ENCODE peak calls at places on chromosomes 16 and 17, in nine cellular contexts. One of them, this sample, is unnamed.

GRCh38 chr16:11349599-11350276 is 4.5 kb downstream of the RMI2 start:
- DNase-seq in A549: no peak
- DNase-seq in CD8-positive, alpha-beta memory T cell: no peak
- DNase-seq in sigmoid colon: peak
- DNase-seq in IMR-90: peak
- DNase-seq in breast epithelium: no peak
- DNase-seq in AG10803: peak
- DNase-seq in astrocyte of the cerebellum: no peak
- DNase-seq in cardiac muscle cell: no peak
- DNase-seq in this sample: no peak

GRCh38 chr17:44159519-44160210 is 10.8 kb upstream of the ASB16 start:
- DNase-seq in A549: no peak
- DNase-seq in CD8-positive, alpha-beta memory T cell: no peak
- DNase-seq in sigmoid colon: no peak
- DNase-seq in IMR-90: peak
- DNase-seq in breast epithelium: no peak
- DNase-seq in AG10803: no peak
- DNase-seq in astrocyte of the cerebellum: no peak
- DNase-seq in cardiac muscle cell: peak
- DNase-seq in this sample: no peak

GRCh38 chr17:28492352-28493310 is 13.5 kb upstream of the FOXN1 start:
- DNase-seq in A549: peak
- DNase-seq in CD8-positive, alpha-beta memory T cell: no peak
- DNase-seq in sigmoid colon: no peak
- DNase-seq in IMR-90: no peak
- DNase-seq in breast epithelium: no peak
- DNase-seq in AG10803: no peak
- DNase-seq in astrocyte of the cerebellum: no peak
- DNase-seq in cardiac muscle cell: no peak
- DNase-seq in this sample: peak

GRCh38 chr16:84785843-84786538 is 33.8 kb upstream of the CRISPLD2 start:
- DNase-seq in A549: no peak
- DNase-seq in CD8-positive, alpha-beta memory T cell: no peak
- DNase-seq in sigmoid colon: peak
- DNase-seq in IMR-90: peak
- DNase-seq in breast epithelium: no peak
- DNase-seq in AG10803: peak
- DNase-seq in astrocyte of the cerebellum: no peak
- DNase-seq in cardiac muscle cell: peak
- DNase-seq in this sample: no peak

GRCh38 chr16:66618588-66618987 is 14.1 kb downstream of the CMTM3 start:
- DNase-seq in A549: peak
- DNase-seq in CD8-positive, alpha-beta memory T cell: no peak
- DNase-seq in sigmoid colon: no peak
- DNase-seq in IMR-90: peak
- DNase-seq in breast epithelium: no peak
- DNase-seq in AG10803: peak
- DNase-seq in astrocyte of the cerebellum: peak
- DNase-seq in cardiac muscle cell: no peak
- DNase-seq in this sample: no peak

GRCh38 chr17:70251704-70252103 is 82.4 kb downstream of the KCNJ2 start:
- DNase-seq in A549: no peak
- DNase-seq in CD8-positive, alpha-beta memory T cell: no peak
- DNase-seq in sigmoid colon: no peak
- DNase-seq in IMR-90: no peak
- DNase-seq in breast epithelium: no peak
- DNase-seq in AG10803: no peak
- DNase-seq in astrocyte of the cerebellum: no peak
- DNase-seq in cardiac muscle cell: no peak
- DNase-seq in this sample: no peak

GRCh38 chr17:16439303-16439791 is 24.0 kb downstream of the TRPV2 start:
- DNase-seq in A549: no peak
- DNase-seq in CD8-positive, alpha-beta memory T cell: peak
- DNase-seq in sigmoid colon: no peak
- DNase-seq in IMR-90: no peak
- DNase-seq in breast epithelium: no peak
- DNase-seq in AG10803: peak
- DNase-seq in astrocyte of the cerebellum: no peak
- DNase-seq in cardiac muscle cell: peak
- DNase-seq in this sample: no peak

GRCh38 chr17:41413982-41414381 is 10.4 kb downstream of the KRT37 start:
- DNase-seq in A549: no peak
- DNase-seq in CD8-positive, alpha-beta memory T cell: no peak
- DNase-seq in sigmoid colon: no peak
- DNase-seq in IMR-90: no peak
- DNase-seq in breast epithelium: no peak
- DNase-seq in AG10803: no peak
- DNase-seq in astrocyte of the cerebellum: no peak
- DNase-seq in cardiac muscle cell: no peak
- DNase-seq in this sample: no peak

GRCh38 chr16:70767377-70768204 is 33.4 kb downstream of the VAC14 start:
- DNase-seq in A549: no peak
- DNase-seq in CD8-positive, alpha-beta memory T cell: no peak
- DNase-seq in sigmoid colon: no peak
- DNase-seq in IMR-90: no peak
- DNase-seq in breast epithelium: no peak
- DNase-seq in AG10803: peak
- DNase-seq in astrocyte of the cerebellum: no peak
- DNase-seq in cardiac muscle cell: no peak
- DNase-seq in this sample: no peak

GRCh38 chr17:42311240-42312034 is 23.1 kb downstream of the STAT5A start:
- DNase-seq in A549: no peak
- DNase-seq in CD8-positive, alpha-beta memory T cell: no peak
- DNase-seq in sigmoid colon: peak
- DNase-seq in IMR-90: peak
- DNase-seq in breast epithelium: no peak
- DNase-seq in AG10803: peak
- DNase-seq in astrocyte of the cerebellum: peak
- DNase-seq in cardiac muscle cell: peak
- DNase-seq in this sample: peak

GRCh38 chr17:66191607-66192377 is at the start of gene CEP112:
- DNase-seq in A549: peak
- DNase-seq in CD8-positive, alpha-beta memory T cell: peak
- DNase-seq in sigmoid colon: peak
- DNase-seq in IMR-90: peak
- DNase-seq in breast epithelium: no peak
- DNase-seq in AG10803: peak
- DNase-seq in astrocyte of the cerebellum: peak
- DNase-seq in cardiac muscle cell: peak
- DNase-seq in this sample: peak

GRCh38 chr16:84334058-84334457 is 34.3 kb upstream of the ATP2C2 start:
- DNase-seq in A549: no peak
- DNase-seq in CD8-positive, alpha-beta memory T cell: no peak
- DNase-seq in sigmoid colon: no peak
- DNase-seq in IMR-90: no peak
- DNase-seq in breast epithelium: no peak
- DNase-seq in AG10803: no peak
- DNase-seq in astrocyte of the cerebellum: no peak
- DNase-seq in cardiac muscle cell: no peak
- DNase-seq in this sample: no peak

GRCh38 chr16:12833939-12834338 is 30.3 kb upstream of the CPPED1 start:
- DNase-seq in A549: peak
- DNase-seq in CD8-positive, alpha-beta memory T cell: no peak
- DNase-seq in sigmoid colon: no peak
- DNase-seq in IMR-90: no peak
- DNase-seq in breast epithelium: no peak
- DNase-seq in AG10803: peak
- DNase-seq in astrocyte of the cerebellum: no peak
- DNase-seq in cardiac muscle cell: no peak
- DNase-seq in this sample: no peak

GRCh38 chr16:35186045-35186759 is 1726.8 kb downstream of the TP53TG3F start:
- DNase-seq in A549: no peak
- DNase-seq in CD8-positive, alpha-beta memory T cell: no peak
- DNase-seq in sigmoid colon: no peak
- DNase-seq in IMR-90: no peak
- DNase-seq in breast epithelium: no peak
- DNase-seq in AG10803: no peak
- DNase-seq in astrocyte of the cerebellum: no peak
- DNase-seq in cardiac muscle cell: no peak
- DNase-seq in this sample: no peak

GRCh38 chr17:76519667-76520066 is 17.8 kb downstream of the CYGB start:
- DNase-seq in A549: no peak
- DNase-seq in CD8-positive, alpha-beta memory T cell: no peak
- DNase-seq in sigmoid colon: no peak
- DNase-seq in IMR-90: no peak
- DNase-seq in breast epithelium: no peak
- DNase-seq in AG10803: no peak
- DNase-seq in astrocyte of the cerebellum: no peak
- DNase-seq in cardiac muscle cell: no peak
- DNase-seq in this sample: no peak

GRCh38 chr17:8740486-8740885 is 4.2 kb downstream of the CCDC42 start:
- DNase-seq in A549: no peak
- DNase-seq in CD8-positive, alpha-beta memory T cell: peak
- DNase-seq in sigmoid colon: no peak
- DNase-seq in IMR-90: no peak
- DNase-seq in breast epithelium: no peak
- DNase-seq in AG10803: no peak
- DNase-seq in astrocyte of the cerebellum: no peak
- DNase-seq in cardiac muscle cell: peak
- DNase-seq in this sample: peak

GRCh38 chr16:10871157-10871991 is 5.6 kb upstream of the CIITA start:
- DNase-seq in A549: no peak
- DNase-seq in CD8-positive, alpha-beta memory T cell: no peak
- DNase-seq in sigmoid colon: peak
- DNase-seq in IMR-90: peak
- DNase-seq in breast epithelium: peak
- DNase-seq in AG10803: peak
- DNase-seq in astrocyte of the cerebellum: peak
- DNase-seq in cardiac muscle cell: no peak
- DNase-seq in this sample: peak

GRCh38 chr16:57148481-57148880 is 37.4 kb downstream of the PSME3IP1 start:
- DNase-seq in A549: no peak
- DNase-seq in CD8-positive, alpha-beta memory T cell: no peak
- DNase-seq in sigmoid colon: peak
- DNase-seq in IMR-90: no peak
- DNase-seq in breast epithelium: no peak
- DNase-seq in AG10803: no peak
- DNase-seq in astrocyte of the cerebellum: no peak
- DNase-seq in cardiac muscle cell: no peak
- DNase-seq in this sample: no peak

GRCh38 chr17:80892900-80893603 is 98.6 kb upstream of the CHMP6 start:
- DNase-seq in A549: peak
- DNase-seq in CD8-positive, alpha-beta memory T cell: peak
- DNase-seq in sigmoid colon: no peak
- DNase-seq in IMR-90: peak
- DNase-seq in breast epithelium: no peak
- DNase-seq in AG10803: peak
- DNase-seq in astrocyte of the cerebellum: peak
- DNase-seq in cardiac muscle cell: no peak
- DNase-seq in this sample: no peak

GRCh38 chr17:80138856-80139426 is 8.0 kb downstream of the EIF4A3 start:
- DNase-seq in A549: no peak
- DNase-seq in CD8-positive, alpha-beta memory T cell: no peak
- DNase-seq in sigmoid colon: peak
- DNase-seq in IMR-90: no peak
- DNase-seq in breast epithelium: no peak
- DNase-seq in AG10803: no peak
- DNase-seq in astrocyte of the cerebellum: no peak
- DNase-seq in cardiac muscle cell: no peak
- DNase-seq in this sample: no peak

GRCh38 chr16:4790261-4790660 is 2.1 kb upstream of the SEPTIN12 start:
- DNase-seq in A549: no peak
- DNase-seq in CD8-positive, alpha-beta memory T cell: no peak
- DNase-seq in sigmoid colon: no peak
- DNase-seq in IMR-90: no peak
- DNase-seq in breast epithelium: no peak
- DNase-seq in AG10803: no peak
- DNase-seq in astrocyte of the cerebellum: no peak
- DNase-seq in cardiac muscle cell: no peak
- DNase-seq in this sample: no peak

GRCh38 chr17:64413505-64413904 is 22.8 kb upstream of the PECAM1 start:
- DNase-seq in A549: no peak
- DNase-seq in CD8-positive, alpha-beta memory T cell: no peak
- DNase-seq in sigmoid colon: peak
- DNase-seq in IMR-90: no peak
- DNase-seq in breast epithelium: no peak
- DNase-seq in AG10803: no peak
- DNase-seq in astrocyte of the cerebellum: no peak
- DNase-seq in cardiac muscle cell: no peak
- DNase-seq in this sample: no peak
- H3K4me3 ChIP-seq in A549: no peak
- H3K4me3 ChIP-seq in CD8-positive, alpha-beta memory T cell: no peak
- H3K4me3 ChIP-seq in sigmoid colon: peak
- H3K4me3 ChIP-seq in IMR-90: no peak
- H3K4me3 ChIP-seq in breast epithelium: no peak
- H3K4me3 ChIP-seq in AG10803: no peak
- H3K4me3 ChIP-seq in astrocyte of the cerebellum: no peak
- H3K4me3 ChIP-seq in cardiac muscle cell: no peak
- H3K4me3 ChIP-seq in this sample: no peak

GRCh38 chr17:18377437-18378204 is at the start of gene EVPLL:
- DNase-seq in A549: peak
- DNase-seq in CD8-positive, alpha-beta memory T cell: no peak
- DNase-seq in sigmoid colon: peak
- DNase-seq in IMR-90: no peak
- DNase-seq in breast epithelium: peak
- DNase-seq in AG10803: peak
- DNase-seq in astrocyte of the cerebellum: no peak
- DNase-seq in cardiac muscle cell: no peak
- DNase-seq in this sample: no peak
- H3K4me3 ChIP-seq in A549: no peak
- H3K4me3 ChIP-seq in CD8-positive, alpha-beta memory T cell: no peak
- H3K4me3 ChIP-seq in sigmoid colon: no peak
- H3K4me3 ChIP-seq in IMR-90: no peak
- H3K4me3 ChIP-seq in breast epithelium: no peak
- H3K4me3 ChIP-seq in AG10803: no peak
- H3K4me3 ChIP-seq in astrocyte of the cerebellum: no peak
- H3K4me3 ChIP-seq in cardiac muscle cell: no peak
- H3K4me3 ChIP-seq in this sample: no peak

GRCh38 chr16:9096416-9096952 is 5.0 kb downstream of the HAPSTR1 start:
- DNase-seq in A549: no peak
- DNase-seq in CD8-positive, alpha-beta memory T cell: no peak
- DNase-seq in sigmoid colon: no peak
- DNase-seq in IMR-90: no peak
- DNase-seq in breast epithelium: no peak
- DNase-seq in AG10803: no peak
- DNase-seq in astrocyte of the cerebellum: no peak
- DNase-seq in cardiac muscle cell: no peak
- DNase-seq in this sample: no peak
- H3K4me3 ChIP-seq in A549: no peak
- H3K4me3 ChIP-seq in CD8-positive, alpha-beta memory T cell: no peak
- H3K4me3 ChIP-seq in sigmoid colon: no peak
- H3K4me3 ChIP-seq in IMR-90: no peak
- H3K4me3 ChIP-seq in breast epithelium: peak
- H3K4me3 ChIP-seq in AG10803: no peak
- H3K4me3 ChIP-seq in astrocyte of the cerebellum: peak
- H3K4me3 ChIP-seq in cardiac muscle cell: no peak
- H3K4me3 ChIP-seq in this sample: no peak

DNA sequence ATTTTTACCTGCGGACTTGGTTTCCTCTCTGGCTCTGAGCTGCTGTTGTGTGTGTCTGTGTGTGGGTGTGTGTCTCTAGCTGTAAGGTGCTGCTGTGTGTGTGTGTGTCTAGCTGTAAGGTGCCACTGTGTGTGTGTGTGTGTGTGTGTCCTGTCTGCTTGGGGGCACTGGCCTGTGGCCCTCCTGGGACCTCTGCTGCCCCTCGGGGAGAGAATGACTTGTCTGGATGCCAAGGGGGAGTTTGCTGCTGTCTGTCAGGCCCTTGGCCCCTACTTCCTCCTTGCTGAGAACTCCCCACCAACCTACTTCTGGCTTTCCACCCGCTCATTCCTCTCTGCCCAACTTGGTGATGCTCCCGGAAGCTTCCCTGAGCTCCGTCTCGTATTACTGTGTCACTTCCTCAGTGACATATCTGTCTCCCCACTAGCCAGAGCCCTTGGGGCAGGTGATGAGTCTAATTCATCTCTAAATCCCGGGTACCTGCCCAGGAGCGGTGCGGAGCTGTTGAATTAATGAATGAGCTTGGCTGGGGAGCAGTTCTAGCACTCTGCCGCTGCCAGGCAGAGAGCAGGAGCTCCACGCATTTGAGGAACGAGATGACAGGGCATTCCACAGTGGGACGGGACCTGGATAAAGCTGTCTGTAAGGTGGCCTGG is 3.5 kb upstream of the LASP1NB start:
- DNase-seq in A549: no peak
- DNase-seq in CD8-positive, alpha-beta memory T cell: no peak
- DNase-seq in sigmoid colon: peak
- DNase-seq in IMR-90: no peak
- DNase-seq in breast epithelium: peak
- DNase-seq in AG10803: no peak
- DNase-seq in astrocyte of the cerebellum: no peak
- DNase-seq in cardiac muscle cell: no peak
- DNase-seq in this sample: no peak
- H3K4me3 ChIP-seq in A549: no peak
- H3K4me3 ChIP-seq in CD8-positive, alpha-beta memory T cell: no peak
- H3K4me3 ChIP-seq in sigmoid colon: no peak
- H3K4me3 ChIP-seq in IMR-90: no peak
- H3K4me3 ChIP-seq in breast epithelium: no peak
- H3K4me3 ChIP-seq in AG10803: no peak
- H3K4me3 ChIP-seq in astrocyte of the cerebellum: no peak
- H3K4me3 ChIP-seq in cardiac muscle cell: no peak
- H3K4me3 ChIP-seq in this sample: no peak

This sample was measured in Jurkat, Clone E6-1.